ENCODE peak calls at places on chromosomes 1 and 21, in eight cellular contexts. E is NCI-H1092; V is dermis blood vessel endothelial cell; F is MCF 10A; B is OCI-LY7; H is GM12892; P is WTC11; G is natural killer cell treated with Interleukin-12 subunit alpha and Interleukin-12 subunit beta and Interleukin-15 and Interleukin-18, amount 100 ng/mL, for 72 hours. L is an unnamed sample.

GRCh38 chr1:200877839-200878551 is 5.2 kb downstream of the GPR25 start:
- DNase-seq in E (no peak), V (no peak), F (no peak), B (no peak), H (no peak), P (no peak), G (no peak), L (no peak)

GRCh38 chr1:230123280-230124186 is 56.5 kb downstream of the GALNT2 start:
- DNase-seq in E (no peak), V (no peak), F (no peak), B (peak), H (peak), P (no peak), G (no peak), L (peak)

GRCh38 chr1:45272943-45273342 is 53.8 kb upstream of the HPDL start:
- DNase-seq in E (no peak), V (peak), F (peak), B (no peak), H (no peak), P (no peak), G (no peak), L (peak)

GRCh38 chr1:182909578-182909977 is 43.4 kb downstream of the SHCBP1L start:
- DNase-seq in E (no peak), V (no peak), F (no peak), B (no peak), H (no peak), P (no peak), G (no peak), L (no peak)

GRCh38 chr21:43909736-43910455 is 44.9 kb downstream of the AGPAT3 start:
- DNase-seq in E (no peak), V (no peak), F (no peak), B (no peak), H (no peak), P (no peak), G (peak), L (no peak)

GRCh38 chr1:15902882-15903281 is 55.4 kb downstream of the SPEN start:
- DNase-seq in E (no peak), V (no peak), F (no peak), B (no peak), H (no peak), P (no peak), G (no peak), L (peak)

GRCh38 chr1:53731779-53732305 is 7.1 kb downstream of the GLIS1 start:
- DNase-seq in E (no peak), V (no peak), F (no peak), B (no peak), H (no peak), P (no peak), G (no peak), L (peak)

GRCh38 chr1:239960387-239960786 is 131.3 kb upstream of the FMN2 start:
- DNase-seq in E (no peak), V (no peak), F (no peak), B (no peak), H (no peak), P (no peak), G (no peak), L (no peak)

GRCh38 chr21:42089093-42089631 is 18.0 kb downstream of the UMODL1 start:
- DNase-seq in E (no peak), V (no peak), F (no peak), B (no peak), H (no peak), P (no peak), G (no peak), L (no peak)

GRCh38 chr1:59136541-59137335 is 160.2 kb upstream of the FGGY start:
- DNase-seq in E (no peak), V (peak), F (peak), B (no peak), H (no peak), P (no peak), G (no peak), L (no peak)

L was measured in fibroblast of lung.